ENCODE peak calls at places on chromosomes 4 and X, in eight cellular contexts. P is naive thymus-derived CD4-positive, alpha-beta T cell; S is hepatocyte; B is fibroblast of lung; V is choroid plexus epithelial cell; X is HCT116; J is tibial artery; Y is BE2C. U is an unnamed sample.

GRCh38 chr4:65645185-65645584 is 25.1 kb downstream of the EPHA5 start:
- DNase-seq in J (no peak), Y (no peak), X (no peak), V (peak; percentile 78), B (peak; percentile 75), P (no peak), S (no peak), U (peak; percentile 38)

GRCh38 chr4:110164251-110164650 is 34.2 kb downstream of the ELOVL6 start:
- DNase-seq in B (peak; percentile 76), V (peak; percentile 34), P (no peak), J (no peak), Y (no peak), X (no peak), S (no peak), U (peak; percentile 12)

GRCh38 chr4:73661646-73662119 is 41.4 kb upstream of the RASSF6 start:
- DNase-seq in X (no peak), J (no peak), Y (no peak), B (peak; percentile 100), S (no peak), V (peak; percentile 99), P (no peak), U (peak; percentile 96)

GRCh38 chr4:176499518-176499917 is 179.8 kb downstream of the SPCS3 start:
- DNase-seq in Y (no peak), V (peak; percentile 43), S (no peak), J (no peak), P (no peak), B (peak; percentile 58), X (no peak), U (peak; percentile 19)

GRCh38 chrX:102985182-102985581 is 48.1 kb downstream of the RAB40AL start:
- DNase-seq in P (no peak), V (no peak), Y (no peak), X (no peak), J (no peak), B (no peak), S (no peak), U (peak; percentile 21)

GRCh38 chr4:147843162-147843561 is 111.3 kb downstream of the ARHGAP10 start:
- DNase-seq in S (peak; percentile 63), B (no peak), J (no peak), Y (peak; percentile 27), V (no peak), P (no peak), X (peak; percentile 47), U (no peak)

GRCh38 chr4:65367306-65367705 is 303.0 kb downstream of the EPHA5 start:
- DNase-seq in P (no peak), S (no peak), Y (no peak), X (no peak), V (peak; percentile 13), J (no peak), B (peak; percentile 46), U (no peak)

GRCh38 chr4:113481820-113482219 is 279.7 kb downstream of the CAMK2D start:
- DNase-seq in B (no peak), P (no peak), J (no peak), Y (no peak), V (no peak), S (no peak), X (no peak), U (no peak)

GRCh38 chr4:106773106-106773905 is 262.8 kb downstream of the DKK2 start:
- DNase-seq in B (peak; percentile 57), S (no peak), J (no peak), X (no peak), V (peak; percentile 47), P (no peak), Y (no peak), U (peak; percentile 9)

GRCh38 chr4:128835498-128836222 is 26.2 kb downstream of the JADE1 start:
- DNase-seq in X (no peak), P (no peak), V (peak; percentile 42), Y (no peak), J (peak; percentile 91), S (no peak), B (peak; percentile 53), U (peak; percentile 86)

GRCh38 chr4:145099653-145100052 is 1.5 kb downstream of the ABCE1 start:
- DNase-seq in Y (no peak), S (no peak), J (no peak), V (no peak), B (peak; percentile 46), X (no peak), P (no peak), U (peak; percentile 16)

GRCh38 chr4:145103496-145103895 is 5.4 kb downstream of the ABCE1 start:
- DNase-seq in J (no peak), Y (no peak), P (no peak), B (no peak), S (no peak), V (no peak), X (no peak), U (no peak)

GRCh38 chr4:145101091-145101490 is 3.0 kb downstream of the ABCE1 start:
- DNase-seq in J (no peak), B (no peak), V (no peak), X (no peak), P (no peak), Y (no peak), S (no peak), U (no peak)

GRCh38 chr4:145098675-145099037 is 545 bp downstream of the ABCE1 start:
- DNase-seq in P (no peak), J (no peak), V (peak; percentile 66), Y (peak; percentile 35), B (peak; percentile 76), S (peak; percentile 60), X (peak; percentile 23), U (peak; percentile 41)

DNA sequence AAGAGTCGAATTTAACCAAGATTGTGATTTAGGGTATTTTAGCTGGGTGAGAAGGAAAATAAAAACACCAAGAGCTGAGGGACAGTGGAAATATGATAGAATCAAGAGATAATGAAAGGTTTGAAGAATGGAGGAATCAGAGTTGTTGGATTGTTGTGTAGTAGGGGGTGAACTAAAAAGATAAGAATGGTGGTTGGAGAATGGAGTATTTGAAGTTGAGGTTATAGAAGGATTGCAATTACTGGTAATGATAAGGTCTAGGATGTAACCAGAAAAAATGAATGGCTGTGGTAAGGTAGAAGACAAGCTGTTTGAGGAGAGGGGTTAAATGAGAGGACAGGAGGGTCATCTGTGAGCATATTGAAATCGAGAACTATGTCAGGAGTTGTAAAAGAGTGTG is 4.5 kb downstream of the ABCE1 start:
- DNase-seq in Y (no peak), P (no peak), X (no peak), S (no peak), V (no peak), J (no peak), B (no peak), U (no peak)
- H3K4me3 ChIP-seq in Y (no peak overlapping the region), P (no peak overlapping the region), X (no peak overlapping the region), S (no peak overlapping the region), V (no peak overlapping the region), J (no peak overlapping the region), B (no peak overlapping the region), U (no peak overlapping the region)

GRCh38 chrX:56804867-56805266 is 75.8 kb downstream of the NBDY start:
- DNase-seq in Y (no peak), J (no peak), V (no peak), S (no peak), P (no peak), B (no peak), X (no peak), U (no peak)

GRCh38 chrX:56802428-56802827 is 73.4 kb downstream of the NBDY start:
- DNase-seq in V (no peak), S (no peak), X (no peak), P (no peak), B (no peak), J (no peak), Y (no peak), U (no peak)

GRCh38 chrX:56805399-56805798 is 76.4 kb downstream of the NBDY start:
- DNase-seq in J (no peak), X (no peak), V (no peak), Y (no peak), B (no peak), P (no peak), S (no peak), U (no peak)

GRCh38 chrX:56802921-56803848 is 74.1 kb downstream of the NBDY start:
- DNase-seq in B (peak; percentile 62), S (peak; percentile 61), X (no peak), V (peak; percentile 65), P (peak; percentile 46), J (no peak), Y (no peak), U (peak; percentile 72)

DNA sequence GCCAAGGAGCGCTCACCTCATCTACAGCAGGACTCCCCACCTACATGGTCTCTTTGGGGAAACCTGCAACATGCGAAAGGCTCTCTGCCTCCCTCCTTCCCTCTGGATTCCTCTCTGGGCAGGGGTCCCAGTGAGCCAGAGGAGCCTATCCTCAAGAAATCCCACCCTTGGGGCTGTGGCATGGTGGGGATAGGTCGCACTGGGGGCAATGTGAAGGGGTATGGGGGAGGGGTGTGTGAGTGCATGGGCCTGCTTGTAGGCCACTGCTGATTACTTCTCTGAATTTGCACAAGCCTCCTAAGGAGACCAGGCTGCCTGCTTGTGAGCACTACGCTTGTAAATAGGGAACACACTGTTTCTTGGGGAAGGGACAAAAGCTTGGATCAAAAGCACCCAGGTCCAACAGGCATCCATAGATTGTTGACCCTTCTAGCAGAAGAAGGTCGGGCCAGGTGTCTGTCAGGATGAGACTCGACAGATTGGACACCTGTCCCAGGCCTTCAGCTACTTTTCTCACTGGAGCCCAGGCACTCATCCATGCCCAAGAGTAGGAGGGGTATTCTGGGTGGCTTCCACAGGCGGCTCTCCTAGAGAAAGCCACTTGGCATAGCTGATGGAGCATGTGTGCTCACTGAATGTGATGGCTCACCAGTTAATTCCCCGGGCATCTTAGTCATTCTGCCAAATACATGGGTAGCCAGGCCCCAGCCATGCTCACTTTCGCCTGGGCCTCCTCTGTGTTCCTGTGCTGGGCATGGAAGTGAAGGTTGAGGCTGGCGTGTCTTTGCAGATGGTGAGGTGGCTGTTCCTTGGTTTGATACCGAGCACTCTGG is 75.0 kb downstream of the NBDY start:
- DNase-seq in B (no peak), J (no peak), X (no peak), S (peak; percentile 1), P (no peak), V (no peak), Y (no peak), U (no peak)
- H3K4me3 ChIP-seq in B (no peak overlapping the region), J (no peak overlapping the region), X (no peak overlapping the region), S (no peak overlapping the region), P (no peak overlapping the region), V (no peak overlapping the region), Y (no peak overlapping the region), U (no peak overlapping the region)

GRCh38 chr4:76211769-76212168 is 1.9 kb downstream of the SCARB2 start:
- DNase-seq in S (no peak), B (no peak), J (no peak), P (no peak), X (no peak), Y (no peak), V (no peak), U (no peak)
- H3K4me3 ChIP-seq in S (peak overlapping the region; percentile 74), B (peak overlapping the region; percentile 68), J (peak overlapping the region; percentile 88), P (no peak overlapping the region), X (no peak overlapping the region), Y (peak overlapping the region; percentile 93), V (peak overlapping the region; percentile 93), U (peak overlapping the region; percentile 76)

DNA sequence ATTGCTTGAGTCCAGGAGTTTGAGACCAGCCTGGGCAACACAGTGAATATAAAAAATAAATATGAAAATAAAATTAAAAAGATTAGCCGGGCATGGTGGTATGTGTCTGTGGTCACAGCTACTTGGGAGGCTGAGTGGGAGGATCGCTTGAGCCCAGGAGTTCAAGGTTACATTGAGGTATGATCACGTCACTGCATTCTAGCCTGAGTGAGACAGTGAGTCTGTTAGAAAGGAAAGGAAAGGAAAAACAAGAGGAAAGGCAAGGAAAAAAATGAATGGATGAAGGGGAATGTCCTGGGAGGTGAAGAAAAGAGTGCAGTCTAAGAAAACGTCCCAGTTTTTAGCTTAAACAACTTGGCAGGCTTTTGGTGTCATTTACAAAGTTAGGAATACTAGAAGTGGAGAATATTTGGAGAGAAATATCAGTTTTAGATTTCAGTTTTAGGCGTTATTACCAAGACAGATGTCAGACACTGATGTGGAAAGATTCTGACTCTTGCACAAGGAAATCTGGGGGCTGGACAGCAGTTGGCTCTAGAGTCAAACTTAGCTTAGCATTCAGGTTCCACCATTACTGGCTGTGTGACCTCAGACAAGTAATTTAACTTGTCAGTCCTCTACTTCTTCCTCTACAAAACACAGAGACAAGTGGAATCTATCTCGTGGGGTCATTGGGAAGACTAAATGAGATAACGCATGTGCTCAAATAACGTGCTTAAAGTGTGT is 139.0 kb downstream of the TSPAN5 start:
- DNase-seq in B (peak; percentile 96), P (no peak), X (no peak), V (peak; percentile 93), S (no peak), Y (no peak), J (no peak), U (no peak)
- H3K4me3 ChIP-seq in B (no peak overlapping the region), P (no peak overlapping the region), X (no peak overlapping the region), V (no peak overlapping the region), S (no peak overlapping the region), Y (no peak overlapping the region), J (no peak overlapping the region), U (no peak overlapping the region)

U was measured in cardiac muscle cell.